ENCODE peak calls at places on chromosomes 6 and 20, in nine cellular contexts. One of them, this sample, is unnamed. For H3K4me1, the result is how much of the 10 kb centered on the place peaks cover.

GRCh38 chr20:2602046-2602735 is 50.2 kb upstream of the NOP56 start:
- DNase-seq in heart right ventricle: no peak
- DNase-seq in upper lobe of right lung: no peak
- DNase-seq in thyroid gland: no peak
- DNase-seq in lung: no peak
- DNase-seq in A549: no peak
- DNase-seq in SJCRH30: no peak
- DNase-seq in endodermal cell: no peak
- DNase-seq in adrenal gland: no peak
- DNase-seq in this sample: no peak

GRCh38 chr20:21324126-21324525 is 21.0 kb downstream of the XRN2 start:
- DNase-seq in heart right ventricle: no peak
- DNase-seq in upper lobe of right lung: no peak
- DNase-seq in thyroid gland: no peak
- DNase-seq in lung: no peak
- DNase-seq in A549: no peak
- DNase-seq in SJCRH30: no peak
- DNase-seq in endodermal cell: no peak
- DNase-seq in adrenal gland: no peak
- DNase-seq in this sample: no peak

GRCh38 chr6:22298393-22299010 is 1.7 kb upstream of the PRL start:
- DNase-seq in heart right ventricle: no peak
- DNase-seq in upper lobe of right lung: no peak
- DNase-seq in thyroid gland: no peak
- DNase-seq in lung: no peak
- DNase-seq in A549: no peak
- DNase-seq in SJCRH30: no peak
- DNase-seq in endodermal cell: no peak
- DNase-seq in adrenal gland: no peak
- DNase-seq in this sample: no peak

GRCh38 chr6:47059216-47059885 is 17.2 kb upstream of the ADGRF1 start:
- DNase-seq in heart right ventricle: no peak
- DNase-seq in upper lobe of right lung: no peak
- DNase-seq in thyroid gland: no peak
- DNase-seq in lung: no peak
- DNase-seq in A549: no peak
- DNase-seq in SJCRH30: no peak
- DNase-seq in endodermal cell: no peak
- DNase-seq in adrenal gland: no peak
- DNase-seq in this sample: no peak

GRCh38 chr6:71510057-71510713 is 221.6 kb downstream of the OGFRL1 start:
- DNase-seq in heart right ventricle: peak
- DNase-seq in upper lobe of right lung: peak
- DNase-seq in thyroid gland: peak
- DNase-seq in lung: peak
- DNase-seq in A549: peak
- DNase-seq in SJCRH30: peak
- DNase-seq in endodermal cell: peak
- DNase-seq in adrenal gland: peak
- DNase-seq in this sample: no peak

GRCh38 chr20:48708116-48708515 is 119.7 kb downstream of the PREX1 start:
- DNase-seq in heart right ventricle: no peak
- DNase-seq in upper lobe of right lung: no peak
- DNase-seq in thyroid gland: no peak
- DNase-seq in lung: no peak
- DNase-seq in A549: no peak
- DNase-seq in SJCRH30: no peak
- DNase-seq in endodermal cell: no peak
- DNase-seq in adrenal gland: no peak
- DNase-seq in this sample: no peak

GRCh38 chr20:4021905-4022304 is 6.5 kb upstream of the RNF24 start:
- DNase-seq in heart right ventricle: no peak
- DNase-seq in upper lobe of right lung: no peak
- DNase-seq in thyroid gland: no peak
- DNase-seq in lung: no peak
- DNase-seq in A549: no peak
- DNase-seq in SJCRH30: no peak
- DNase-seq in endodermal cell: no peak
- DNase-seq in adrenal gland: no peak
- DNase-seq in this sample: no peak

GRCh38 chr6:169274761-169275160 is 21.1 kb upstream of the THBS2 start:
- DNase-seq in heart right ventricle: no peak
- DNase-seq in upper lobe of right lung: no peak
- DNase-seq in thyroid gland: no peak
- DNase-seq in lung: peak
- DNase-seq in A549: no peak
- DNase-seq in SJCRH30: no peak
- DNase-seq in endodermal cell: no peak
- DNase-seq in adrenal gland: no peak
- DNase-seq in this sample: no peak

GRCh38 chr6:168247456-168248147 is 72.0 kb downstream of the DACT2 start:
- DNase-seq in heart right ventricle: no peak
- DNase-seq in upper lobe of right lung: peak
- DNase-seq in thyroid gland: peak
- DNase-seq in lung: peak
- DNase-seq in A549: peak
- DNase-seq in SJCRH30: peak
- DNase-seq in endodermal cell: no peak
- DNase-seq in adrenal gland: no peak
- DNase-seq in this sample: no peak

GRCh38 chr20:64104667-64105451 is 2.5 kb downstream of the NPBWR2 start:
- DNase-seq in heart right ventricle: no peak
- DNase-seq in upper lobe of right lung: peak
- DNase-seq in thyroid gland: no peak
- DNase-seq in lung: no peak
- DNase-seq in A549: no peak
- DNase-seq in SJCRH30: no peak
- DNase-seq in endodermal cell: peak
- DNase-seq in adrenal gland: no peak
- DNase-seq in this sample: no peak

GRCh38 chr6:1702580-1703051 is 92.9 kb downstream of the FOXC1 start:
- DNase-seq in heart right ventricle: no peak
- DNase-seq in upper lobe of right lung: no peak
- DNase-seq in thyroid gland: no peak
- DNase-seq in lung: no peak
- DNase-seq in A549: no peak
- DNase-seq in SJCRH30: peak
- DNase-seq in endodermal cell: no peak
- DNase-seq in adrenal gland: no peak
- DNase-seq in this sample: no peak

GRCh38 chr6:140977425-140977824 is 1155.3 kb upstream of the GJE1 start:
- DNase-seq in heart right ventricle: no peak
- DNase-seq in upper lobe of right lung: no peak
- DNase-seq in thyroid gland: no peak
- DNase-seq in lung: no peak
- DNase-seq in A549: no peak
- DNase-seq in SJCRH30: no peak
- DNase-seq in endodermal cell: no peak
- DNase-seq in adrenal gland: no peak
- DNase-seq in this sample: no peak

GRCh38 chr6:75128881-75129570 is 76.8 kb downstream of the COL12A1 start:
- DNase-seq in heart right ventricle: no peak
- DNase-seq in upper lobe of right lung: no peak
- DNase-seq in thyroid gland: no peak
- DNase-seq in lung: no peak
- DNase-seq in A549: no peak
- DNase-seq in SJCRH30: no peak
- DNase-seq in endodermal cell: no peak
- DNase-seq in adrenal gland: no peak
- DNase-seq in this sample: no peak

GRCh38 chr6:57262491-57262890 is 40.4 kb upstream of the RAB23 start:
- DNase-seq in heart right ventricle: peak
- DNase-seq in upper lobe of right lung: no peak
- DNase-seq in thyroid gland: peak
- DNase-seq in lung: peak
- DNase-seq in A549: no peak
- DNase-seq in SJCRH30: no peak
- DNase-seq in endodermal cell: no peak
- DNase-seq in adrenal gland: no peak
- DNase-seq in this sample: no peak

GRCh38 chr20:63692436-63693078 is 3.9 kb upstream of the TNFRSF6B start:
- DNase-seq in heart right ventricle: peak
- DNase-seq in upper lobe of right lung: no peak
- DNase-seq in thyroid gland: no peak
- DNase-seq in lung: no peak
- DNase-seq in A549: peak
- DNase-seq in SJCRH30: peak
- DNase-seq in endodermal cell: no peak
- DNase-seq in adrenal gland: peak
- DNase-seq in this sample: no peak

GRCh38 chr20:1327241-1327653 is 1.7 kb downstream of the SDCBP2 start:
- DNase-seq in heart right ventricle: no peak
- DNase-seq in upper lobe of right lung: peak
- DNase-seq in thyroid gland: peak
- DNase-seq in lung: no peak
- DNase-seq in A549: no peak
- DNase-seq in SJCRH30: no peak
- DNase-seq in endodermal cell: peak
- DNase-seq in adrenal gland: no peak
- DNase-seq in this sample: no peak

GRCh38 chr6:41289815-41290214 is 3.3 kb upstream of the TREM1 start:
- DNase-seq in heart right ventricle: no peak
- DNase-seq in upper lobe of right lung: no peak
- DNase-seq in thyroid gland: peak
- DNase-seq in lung: no peak
- DNase-seq in A549: no peak
- DNase-seq in SJCRH30: no peak
- DNase-seq in endodermal cell: no peak
- DNase-seq in adrenal gland: no peak
- DNase-seq in this sample: no peak

GRCh38 chr6:41291717-41292116 is 5.2 kb upstream of the TREM1 start:
- DNase-seq in heart right ventricle: no peak
- DNase-seq in upper lobe of right lung: no peak
- DNase-seq in thyroid gland: no peak
- DNase-seq in lung: no peak
- DNase-seq in A549: no peak
- DNase-seq in SJCRH30: no peak
- DNase-seq in endodermal cell: no peak
- DNase-seq in adrenal gland: no peak
- DNase-seq in this sample: no peak

GRCh38 chr6:41298785-41299498 is 12.5 kb upstream of the TREM1 start:
- DNase-seq in heart right ventricle: no peak
- DNase-seq in upper lobe of right lung: no peak
- DNase-seq in thyroid gland: no peak
- DNase-seq in lung: no peak
- DNase-seq in A549: no peak
- DNase-seq in SJCRH30: no peak
- DNase-seq in endodermal cell: no peak
- DNase-seq in adrenal gland: no peak
- DNase-seq in this sample: no peak

GRCh38 chr6:41294463-41294862 is 8.0 kb upstream of the TREM1 start:
- DNase-seq in heart right ventricle: no peak
- DNase-seq in upper lobe of right lung: no peak
- DNase-seq in thyroid gland: no peak
- DNase-seq in lung: no peak
- DNase-seq in A549: no peak
- DNase-seq in SJCRH30: no peak
- DNase-seq in endodermal cell: no peak
- DNase-seq in adrenal gland: no peak
- DNase-seq in this sample: no peak
- H3K4me1 ChIP-seq in heart right ventricle: under half
- H3K4me1 ChIP-seq in upper lobe of right lung: under half
- H3K4me1 ChIP-seq in thyroid gland: under half
- H3K4me1 ChIP-seq in lung: under half
- H3K4me1 ChIP-seq in A549: under half
- H3K4me1 ChIP-seq in SJCRH30: under half
- H3K4me1 ChIP-seq in endodermal cell: under half
- H3K4me1 ChIP-seq in adrenal gland: under half
- H3K4me1 ChIP-seq in this sample: under half

GRCh38 chr6:14867807-14868206 is 378.1 kb upstream of the JARID2 start:
- DNase-seq in heart right ventricle: no peak
- DNase-seq in upper lobe of right lung: no peak
- DNase-seq in thyroid gland: no peak
- DNase-seq in lung: no peak
- DNase-seq in A549: no peak
- DNase-seq in SJCRH30: no peak
- DNase-seq in endodermal cell: no peak
- DNase-seq in adrenal gland: no peak
- DNase-seq in this sample: no peak
- H3K27ac ChIP-seq in heart right ventricle: no peak
- H3K27ac ChIP-seq in upper lobe of right lung: no peak
- H3K27ac ChIP-seq in thyroid gland: no peak
- H3K27ac ChIP-seq in lung: no peak
- H3K27ac ChIP-seq in A549: no peak
- H3K27ac ChIP-seq in SJCRH30: no peak
- H3K27ac ChIP-seq in endodermal cell: no peak
- H3K27ac ChIP-seq in adrenal gland: no peak
- H3K27ac ChIP-seq in this sample: no peak

DNA sequence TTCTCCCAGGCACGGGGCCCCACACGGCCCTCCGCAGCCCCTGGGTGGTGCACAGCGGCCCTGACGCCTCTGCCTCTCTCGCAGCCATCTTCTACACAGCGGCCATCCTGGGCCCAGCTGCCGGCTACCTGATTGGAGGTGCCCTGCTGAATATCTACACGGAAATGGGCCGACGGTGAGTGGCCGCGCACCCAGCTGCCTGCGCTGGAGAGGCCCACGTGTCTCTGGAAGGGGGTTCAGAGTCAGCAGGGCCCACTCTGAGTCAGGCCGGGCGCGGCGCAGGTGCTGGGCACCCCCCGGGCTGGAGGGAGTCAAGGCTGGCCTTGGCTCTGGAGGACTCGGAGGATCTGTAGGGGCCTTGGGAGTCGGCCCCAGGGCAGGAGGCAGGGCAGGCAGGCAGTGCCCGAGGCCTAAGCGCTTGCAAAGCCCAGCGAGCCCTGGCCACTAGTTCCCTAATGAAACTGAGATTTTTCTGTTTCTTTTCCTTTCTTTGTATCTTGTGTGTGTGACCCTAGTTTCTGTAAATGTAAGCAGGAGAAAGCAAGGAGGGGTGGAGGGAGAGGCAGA is 16.4 kb downstream of the SLCO4A1 start:
- DNase-seq in heart right ventricle: no peak
- DNase-seq in upper lobe of right lung: no peak
- DNase-seq in thyroid gland: no peak
- DNase-seq in lung: no peak
- DNase-seq in A549: no peak
- DNase-seq in SJCRH30: no peak
- DNase-seq in endodermal cell: no peak
- DNase-seq in adrenal gland: no peak
- DNase-seq in this sample: no peak
- H3K4me1 ChIP-seq in heart right ventricle: under half
- H3K4me1 ChIP-seq in upper lobe of right lung: under half
- H3K4me1 ChIP-seq in thyroid gland: under half
- H3K4me1 ChIP-seq in lung: under half
- H3K4me1 ChIP-seq in A549: under half
- H3K4me1 ChIP-seq in SJCRH30: under half
- H3K4me1 ChIP-seq in endodermal cell: under half
- H3K4me1 ChIP-seq in adrenal gland: under half
- H3K4me1 ChIP-seq in this sample: under half

DNA sequence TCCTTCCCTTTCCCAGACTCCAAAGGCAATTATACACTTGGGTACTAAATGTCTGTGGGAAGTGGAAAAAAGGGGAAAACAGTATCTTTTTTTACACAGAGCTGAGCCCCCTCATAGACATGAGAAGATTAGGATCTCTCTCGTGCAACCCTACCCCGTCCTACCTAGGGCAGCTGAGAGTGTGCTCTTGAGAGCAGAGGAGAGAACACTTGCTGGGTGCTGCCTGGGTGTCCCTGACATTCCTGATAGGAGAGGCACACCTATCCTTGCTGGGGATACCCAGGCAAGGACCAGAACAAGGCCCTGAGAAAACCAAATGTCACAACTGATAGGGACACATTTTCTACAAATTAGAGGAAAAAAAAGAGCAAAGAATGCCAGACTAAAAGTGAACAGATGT is 81.2 kb downstream of the PREP start:
- DNase-seq in heart right ventricle: no peak
- DNase-seq in upper lobe of right lung: no peak
- DNase-seq in thyroid gland: no peak
- DNase-seq in lung: no peak
- DNase-seq in A549: no peak
- DNase-seq in SJCRH30: peak
- DNase-seq in endodermal cell: no peak
- DNase-seq in adrenal gland: no peak
- DNase-seq in this sample: no peak
- H3K27ac ChIP-seq in heart right ventricle: no peak
- H3K27ac ChIP-seq in upper lobe of right lung: no peak
- H3K27ac ChIP-seq in thyroid gland: no peak
- H3K27ac ChIP-seq in lung: no peak
- H3K27ac ChIP-seq in A549: no peak
- H3K27ac ChIP-seq in SJCRH30: peak
- H3K27ac ChIP-seq in endodermal cell: no peak
- H3K27ac ChIP-seq in adrenal gland: no peak
- H3K27ac ChIP-seq in this sample: no peak